ENCODE peak calls at places on chromosomes 3 and 15, in six cellular contexts. M is kidney tubule cell; Y is erythroblast; C is RPMI7951; O is stimulated activated CD8-positive, alpha-beta memory T cell treated with anti-CD3 and anti-CD28 coated beads, Interleukin-4, amount 100 ng/mL, for 24 hours; I is COLO829. U is an unnamed sample.

GRCh38 chr15:68930268-68931022 is at the start of gene SPESP1:
- DNase-seq in O (peak), Y (peak), I (peak), M (peak), C (peak), U (no peak)

GRCh38 chr3:57256844-57257243 is 29.3 kb downstream of the APPL1 start:
- DNase-seq in Y (no peak), O (no peak), I (no peak), M (no peak), C (no peak), U (no peak)

GRCh38 chr3:25631989-25632388 is 32.7 kb downstream of the TOP2B start:
- DNase-seq in M (no peak), C (no peak), I (no peak), Y (no peak), O (no peak), U (no peak)

GRCh38 chr3:131047582-131047981 is 20.9 kb downstream of the NEK11 start:
- DNase-seq in I (no peak), C (no peak), Y (peak), M (no peak), O (no peak), U (no peak)

GRCh38 chr15:31870336-31871158 is 159.8 kb upstream of the CHRNA7 start:
- DNase-seq in C (peak), O (peak), Y (peak), M (peak), I (peak), U (peak)

GRCh38 chr15:71043373-71043772 is 71.9 kb upstream of the THSD4 start:
- DNase-seq in I (no peak), C (peak), O (no peak), Y (no peak), M (peak), U (no peak)

GRCh38 chr3:154956815-154957214 is 123.3 kb upstream of the MME start:
- DNase-seq in O (no peak), M (peak), C (no peak), Y (no peak), I (peak), U (no peak)

GRCh38 chr15:73822998-73823397 is 50.4 kb upstream of the TBC1D21 start:
- DNase-seq in I (peak), M (peak), O (no peak), C (peak), Y (no peak), U (no peak)

GRCh38 chr3:13828501-13828900 is 51.4 kb downstream of the WNT7A start:
- DNase-seq in O (no peak), C (no peak), M (no peak), I (no peak), Y (no peak), U (no peak)

GRCh38 chr3:120909602-120909878 is 1.5 kb downstream of the STXBP5L start:
- DNase-seq in O (no peak), C (no peak), M (no peak), I (no peak), Y (no peak), U (no peak)

GRCh38 chr3:150747909-150748568 is 14.9 kb downstream of the SIAH2 start:
- DNase-seq in M (no peak), O (no peak), C (no peak), I (no peak), Y (peak), U (no peak)

GRCh38 chr3:71415708-71416108 is 167.8 kb downstream of the FOXP1 start:
- DNase-seq in O (no peak), Y (no peak), M (no peak), I (no peak), C (no peak), U (no peak)

GRCh38 chr3:16241225-16241624 is 23.5 kb downstream of the DPH3 start:
- DNase-seq in M (no peak), Y (no peak), O (no peak), C (no peak), I (no peak), U (no peak)

GRCh38 chr3:124063168-124063909 is 71.4 kb upstream of the ROPN1 start:
- DNase-seq in Y (no peak), C (peak), O (no peak), I (no peak), M (no peak), U (no peak)

U was measured in natural killer cell treated with Interleukin-12 subunit alpha and Interleukin-12 subunit beta and Interleukin-15 and Interleukin-18, amount 100 ng/mL, for 72 hours.